ENCODE peak calls at places on chromosomes 11 and 22, in four cellular contexts. V is stimulated activated CD8-positive, alpha-beta memory T cell treated with anti-CD3 and anti-CD28 coated beads, Interleukin-7, amount 100 ng/mL, for 1 hour; M is NT2/D1; G is AG04450. Z is an unnamed sample.
A peak's percentile ranks its signal among the peaks of the same experiment; 100 is the strongest.

GRCh38 chr11:8100605-8101004 is 19.6 kb downstream of the TUB start:
- DNase-seq in V (no peak), M (no peak), G (no peak), Z (no peak)

GRCh38 chr11:15158351-15159015 is 43.8 kb downstream of the INSC start:
- DNase-seq in V (no peak), M (no peak), G (peak; percentile 58), Z (no peak)

GRCh38 chr22:39479254-39479653 is 22.4 kb downstream of the MGAT3 start:
- DNase-seq in V (no peak), M (no peak), G (no peak), Z (no peak)

GRCh38 chr11:14270690-14271542 is 88.1 kb downstream of the RRAS2 start:
- DNase-seq in V (no peak), M (no peak), G (no peak), Z (no peak)

GRCh38 chr22:43796567-43796966 is 15.5 kb downstream of the EFCAB6 start:
- DNase-seq in V (no peak), M (peak; percentile 38), G (peak; percentile 13), Z (no peak)

GRCh38 chr11:128929468-128929867 is 13.2 kb downstream of the TP53AIP1 start:
- DNase-seq in V (no peak), M (no peak), G (no peak), Z (no peak)

GRCh38 chr22:38882480-38882879 is 10.5 kb upstream of the CBX6 start:
- DNase-seq in V (no peak), M (no peak), G (no peak), Z (no peak)

GRCh38 chr11:123707606-123708205 is 33.8 kb downstream of the ZNF202 start:
- DNase-seq in V (peak; percentile 19), M (peak; percentile 57), G (peak; percentile 39), Z (no peak)

GRCh38 chr11:369336-370018 is at the start of gene B4GALNT4:
- DNase-seq in V (no peak), M (no peak), G (no peak), Z (no peak)

GRCh38 chr11:126284829-126285228 is 1.9 kb downstream of the TIRAP start:
- DNase-seq in V (peak; percentile 72), M (no peak), G (peak; percentile 85), Z (peak; percentile 45)

GRCh38 chr11:65418681-65419459 is 3.7 kb upstream of the NEAT1 start:
- DNase-seq in V (peak; percentile 62), M (peak; percentile 88), G (no peak), Z (peak; percentile 92)

GRCh38 chr11:71286701-71287643 is 34.6 kb upstream of the SHANK2 start:
- DNase-seq in V (no peak), M (no peak), G (peak; percentile 76), Z (no peak)

GRCh38 chr22:32636884-32637283 is 162.3 kb downstream of the FBXO7 start:
- DNase-seq in V (no peak), M (no peak), G (no peak), Z (no peak)

GRCh38 chr11:72863091-72863490 is 48.9 kb downstream of the ATG16L2 start:
- DNase-seq in V (no peak), M (no peak), G (no peak), Z (no peak)

GRCh38 chr11:70871881-70872280 is 380.5 kb downstream of the SHANK2 start:
- DNase-seq in V (no peak), M (no peak), G (no peak), Z (no peak)

GRCh38 chr11:10770626-10771254 is 19.7 kb downstream of the CTR9 start:
- DNase-seq in V (no peak), M (peak; percentile 11), G (no peak), Z (no peak)

GRCh38 chr11:2203440-2204259 is 32.0 kb upstream of the TH start:
- DNase-seq in V (no peak), M (no peak), G (no peak), Z (no peak)

GRCh38 chr11:105109855-105110750 is 29.5 kb downstream of the CARD18 start:
- DNase-seq in V (no peak), M (no peak), G (no peak), Z (no peak)

GRCh38 chr11:27385245-27385644 is 22.2 kb upstream of the CCDC34 start:
- DNase-seq in V (no peak), M (no peak), G (peak; percentile 39), Z (no peak)

GRCh38 chr11:93504110-93505095 is 38.8 kb downstream of the SMCO4 start:
- DNase-seq in V (no peak), M (no peak), G (no peak), Z (no peak)

GRCh38 chr11:61507962-61508824 is at the start of gene LRRC10B:
- DNase-seq in V (no peak), M (peak; percentile 76), G (no peak), Z (no peak)

GRCh38 chr11:28228196-28228595 is 120.0 kb downstream of the METTL15 start:
- DNase-seq in V (no peak), M (no peak), G (no peak), Z (no peak)

GRCh38 chr11:126104420-126104819 is 41.8 kb upstream of the CDON start:
- DNase-seq in V (no peak), M (peak; percentile 80), G (no peak), Z (no peak)

GRCh38 chr11:35295751-35296150 is 123.6 kb downstream of the SLC1A2 start:
- DNase-seq in V (no peak), M (no peak), G (no peak), Z (no peak)

GRCh38 chr11:102139081-102139498 is 28.8 kb downstream of the YAP1 start:
- DNase-seq in V (no peak), M (no peak), G (peak; percentile 57), Z (no peak)

GRCh38 chr11:105033344-105033743 is 1.6 kb downstream of the CASP1 start:
- DNase-seq in V (no peak), M (no peak), G (no peak), Z (no peak)

GRCh38 chr11:121763526-121763925 is 310.8 kb upstream of the SORL1-AS1 start:
- DNase-seq in V (no peak), M (no peak), G (no peak), Z (peak; percentile 37)

GRCh38 chr11:95711162-95711944 is 78.2 kb downstream of the FAM76B start:
- DNase-seq in V (no peak), M (no peak), G (no peak), Z (peak; percentile 37)

GRCh38 chr11:35662061-35662648 is 420 bp upstream of the TRIM44 start:
- DNase-seq in V (no peak), M (no peak), G (no peak), Z (no peak)

GRCh38 chr11:17350455-17351170 is 987 bp upstream of the NCR3LG1 start:
- DNase-seq in V (no peak), M (no peak), G (no peak), Z (no peak)

Z was measured in GM06990.